ENCODE peak calls at places on chromosomes 4 and X, in six cellular contexts. W, F, J, A, B and T are unnamed samples.
A peak's percentile ranks its signal among the peaks of the same experiment; 100 is the strongest.

GRCh38 chr4:160375746-160376452 is 1273.0 kb downstream of the RAPGEF2 start:
- DNase-seq in A (no peak), J (peak; percentile 7), W (no peak), B (no peak), F (no peak), T (no peak)

GRCh38 chrX:19334945-19335626 is 8.6 kb upstream of the PDHA1 start:
- DNase-seq in J (no peak), F (no peak), A (no peak), B (no peak), W (no peak), T (no peak)

GRCh38 chr4:2591189-2591588 is 54.7 kb downstream of the FAM193A start:
- DNase-seq in W (peak; percentile 59), B (no peak), A (peak; percentile 33), J (no peak), F (no peak), T (peak; percentile 64)

GRCh38 chrX:100328342-100328741 is 81.7 kb downstream of the PCDH19 start:
- DNase-seq in A (no peak), F (no peak), B (no peak), W (no peak), J (no peak), T (no peak)

GRCh38 chr4:143559757-143560147 is 46.2 kb downstream of the SMARCA5 start:
- DNase-seq in A (no peak), B (no peak), J (peak; percentile 10), F (no peak), W (no peak), T (no peak)

GRCh38 chr4:130035391-130035790 is 939.4 kb downstream of the C4orf33 start:
- DNase-seq in W (no peak), B (no peak), J (no peak), F (no peak), A (no peak), T (no peak)

GRCh38 chrX:19576742-19577141 is 61.4 kb upstream of the MAP3K15 start:
- DNase-seq in B (no peak), A (no peak), W (no peak), F (no peak), J (no peak), T (no peak)

GRCh38 chrX:31702208-31702607 is 630.4 kb upstream of the FTHL17 start:
- DNase-seq in A (peak; percentile 12), J (no peak), B (no peak), F (no peak), W (no peak), T (no peak)

GRCh38 chr4:54568184-54568583 is 89.6 kb upstream of the KIT start:
- DNase-seq in B (no peak), A (peak; percentile 77), W (no peak), F (no peak), J (no peak), T (no peak)

GRCh38 chr4:30837131-30837539 is 117.0 kb downstream of the PCDH7 start:
- DNase-seq in F (no peak), W (no peak), J (peak; percentile 21), A (peak; percentile 84), B (peak; percentile 67), T (no peak)

GRCh38 chrX:45322382-45322781 is 121.7 kb upstream of the DIPK2B start:
- DNase-seq in W (peak; percentile 34), J (peak; percentile 64), A (peak; percentile 64), F (no peak), B (peak; percentile 31), T (peak; percentile 36)

GRCh38 chr4:25310066-25310824 is 2.3 kb upstream of the ZCCHC4 start:
- DNase-seq in W (no peak), J (no peak), B (no peak), A (no peak), F (no peak), T (no peak)

GRCh38 chr4:110510955-110511544 is 35.1 kb downstream of the ENPEP start:
- DNase-seq in B (no peak), W (no peak), J (peak; percentile 72), F (no peak), A (peak; percentile 25), T (no peak)

GRCh38 chr4:166128452-166128851 is 255.4 kb downstream of the TLL1 start:
- DNase-seq in W (no peak), J (no peak), F (no peak), A (peak; percentile 32), B (no peak), T (no peak)

GRCh38 chrX:152735860-152736511 is 2.4 kb downstream of the MAGEA12 start:
- DNase-seq in W (peak; percentile 13), B (no peak), J (no peak), F (no peak), A (no peak), T (no peak)

GRCh38 chr4:74038161-74039064 is at the start of gene CXCL3:
- DNase-seq in W (peak; percentile 79), F (no peak), B (peak; percentile 71), A (no peak), J (peak; percentile 83), T (peak; percentile 71)

GRCh38 chr4:182840108-182840507 is 77.1 kb downstream of the DCTD start:
- DNase-seq in B (no peak), J (no peak), F (no peak), A (no peak), W (no peak), T (no peak)
- H3K4me1 ChIP-seq in B (no peaks in the 10 kb centered on the region), J (no peaks in the 10 kb centered on the region), F (no peaks in the 10 kb centered on the region), A (no peaks in the 10 kb centered on the region), W (no peaks in the 10 kb centered on the region), T (no peaks in the 10 kb centered on the region)

GRCh38 chr4:175810360-175810759 is 1.7 kb downstream of the GPM6A start:
- DNase-seq in A (no peak), J (no peak), F (no peak), B (no peak), W (no peak), T (no peak)

GRCh38 chr4:175807596-175807995 is 4.5 kb downstream of the GPM6A start:
- DNase-seq in W (no peak), F (no peak), A (no peak), J (no peak), B (no peak), T (no peak)

GRCh38 chr4:175802988-175803387 is 9.1 kb downstream of the GPM6A start:
- DNase-seq in F (no peak), A (no peak), B (no peak), W (no peak), J (no peak), T (no peak)

GRCh38 chr4:175805863-175806262 is 6.2 kb downstream of the GPM6A start:
- DNase-seq in B (no peak), F (no peak), W (no peak), J (no peak), A (no peak), T (no peak)

DNA sequence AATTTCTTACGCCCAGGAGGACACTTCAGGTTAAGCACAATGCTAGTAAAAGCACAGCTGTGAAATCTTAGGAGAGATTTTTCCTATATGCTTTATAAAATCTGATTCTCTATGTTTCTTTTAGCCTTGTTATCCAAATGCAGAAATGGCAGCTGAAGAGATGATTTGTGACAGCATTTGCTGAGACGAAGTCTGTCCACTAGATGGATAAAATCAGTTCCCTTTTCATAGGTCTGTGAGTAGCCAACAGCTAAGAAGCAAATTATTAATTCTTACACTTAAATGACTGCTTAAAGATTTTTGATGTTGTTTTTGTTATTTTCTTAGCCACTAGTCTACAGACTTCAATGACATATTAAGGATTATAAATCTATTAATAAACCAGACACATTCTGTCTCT is 5.3 kb downstream of the GPM6A start:
- DNase-seq in B (no peak), F (no peak), W (no peak), J (no peak), A (no peak), T (no peak)
- H3K4me3 ChIP-seq in B (no peak overlapping the region), F (no peak overlapping the region), W (no peak overlapping the region), J (no peak overlapping the region), A (no peak overlapping the region), T (no peak overlapping the region)

GRCh38 chrX:82218361-82218760 is 1016.5 kb downstream of the SH3BGRL start:
- DNase-seq in F (no peak), W (no peak), J (peak; percentile 52), A (no peak), B (no peak), T (no peak)
- TF ChIP-seq CTCF in F (no peak), W (no peak), J (peak; percentile 36), A (no peak), B (no peak), T (no peak)

DNA sequence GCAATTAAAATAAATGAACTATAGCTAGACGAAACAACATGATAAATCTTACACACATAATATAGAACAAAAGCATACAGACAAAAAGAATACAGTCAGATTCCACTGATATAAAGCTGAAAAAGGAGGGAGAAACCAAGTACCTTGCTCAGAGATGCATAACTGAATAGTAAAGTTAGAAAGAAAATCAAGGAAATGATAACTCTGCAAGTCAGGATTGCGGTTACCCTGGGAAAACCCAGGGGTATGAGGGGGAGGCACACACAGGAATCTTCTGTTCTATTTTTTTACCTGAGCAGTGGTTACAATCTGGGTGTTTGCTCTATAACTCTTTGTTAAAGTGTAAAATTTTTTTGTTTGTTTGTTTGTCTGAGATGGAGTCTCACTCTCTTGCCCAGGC is 209.1 kb downstream of the CBR4 start:
- DNase-seq in B (no peak), W (no peak), F (no peak), A (no peak), J (no peak), T (no peak)
- H3K4me1 ChIP-seq in B (peaks cover 25% of the 10 kb centered on the region), W (peaks cover 1% of the 10 kb centered on the region), F (no peaks in the 10 kb centered on the region), A (peaks cover 41% of the 10 kb centered on the region), J (peaks cover 19% of the 10 kb centered on the region), T (peaks cover 22% of the 10 kb centered on the region)